ENCODE peak calls at places on chromosomes 12 and 14, in four cellular contexts. C, M, R and P are unnamed samples. For H3K36me3 and H3K27me3, the result is how much of the 10 kb centered on the place peaks cover.

GRCh38 chr14:78863143-78863542 is 693.0 kb downstream of the NRXN3 start:
- DNase-seq in C (peak), M (no peak), R (peak), P (no peak)

GRCh38 chr14:72887514-72887913 is 6.4 kb downstream of the DPF3 start:
- DNase-seq in C (no peak), M (no peak), R (no peak), P (no peak)

GRCh38 chr14:100070310-100070709 is 5.1 kb downstream of the EVL start:
- DNase-seq in C (no peak), M (no peak), R (no peak), P (no peak)

GRCh38 chr14:94038921-94039629 is 12.9 kb downstream of the OTUB2 start:
- DNase-seq in C (no peak), M (no peak), R (no peak), P (no peak)

GRCh38 chr12:97541366-97541765 is 78.8 kb downstream of the RMST start:
- DNase-seq in C (no peak), M (no peak), R (no peak), P (no peak)

GRCh38 chr14:100440207-100440631 is 117.1 kb downstream of the SLC25A47 start:
- DNase-seq in C (peak), M (peak), R (peak), P (no peak)

GRCh38 chr14:52272375-52272774 is 4.9 kb downstream of the PTGDR start:
- DNase-seq in C (peak), M (no peak), R (no peak), P (no peak)

GRCh38 chr12:121300083-121300819 is 3.7 kb upstream of the CAMKK2 start:
- DNase-seq in C (no peak), M (no peak), R (no peak), P (no peak)

GRCh38 chr14:96978525-96979272 is 181.5 kb downstream of the VRK1 start:
- DNase-seq in C (peak), M (no peak), R (no peak), P (no peak)

GRCh38 chr12:124456652-124457152 is 110.7 kb downstream of the NCOR2 start:
- DNase-seq in C (no peak), M (peak), R (no peak), P (no peak)

GRCh38 chr12:27644446-27644845 is 51.8 kb upstream of the REP15 start:
- DNase-seq in C (no peak), M (no peak), R (no peak), P (no peak)

GRCh38 chr12:94145231-94145979 is 3.0 kb upstream of the PLXNC1 start:
- DNase-seq in C (peak), M (no peak), R (no peak), P (no peak)

GRCh38 chr12:6367969-6368892 is 7.1 kb downstream of the SCNN1A start:
- DNase-seq in C (no peak), M (peak), R (no peak), P (no peak)

GRCh38 chr14:65335548-65335947 is 77.0 kb upstream of the FUT8 start:
- DNase-seq in C (no peak), M (no peak), R (no peak), P (no peak)

GRCh38 chr14:67575684-67576083 is 24.4 kb downstream of the PIGH start:
- DNase-seq in C (no peak), M (peak), R (no peak), P (no peak)
- TF ChIP-seq CTCF in C (no peak), M (no peak), R (no peak), P (no peak)

GRCh38 chr12:53186745-53187144 is 6.0 kb upstream of the CSAD start:
- DNase-seq in C (no peak), M (no peak), R (no peak), P (no peak)
- H3K36me3 ChIP-seq in C (half or more), M (half or more), R (half or more), P (under half)

DNA sequence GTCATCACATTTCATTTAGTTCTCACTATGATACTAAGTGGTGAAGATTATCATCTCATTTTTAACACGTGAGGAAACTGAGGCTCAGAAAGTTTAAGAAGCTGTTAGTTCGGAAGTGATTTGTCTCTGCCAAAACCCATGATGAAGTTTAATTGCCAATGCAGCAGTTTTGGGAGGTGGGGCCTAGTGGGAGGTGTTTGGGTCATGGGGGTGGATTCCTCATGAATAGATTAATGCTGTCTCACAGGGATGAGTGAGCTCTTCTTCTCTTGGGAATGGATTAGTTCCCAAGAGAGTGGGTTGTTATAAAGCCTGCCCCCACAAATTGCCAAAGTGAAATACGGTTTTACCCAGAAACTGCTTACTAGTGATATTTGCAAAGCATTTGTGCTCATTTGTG is 91.5 kb upstream of the IGF1 start:
- DNase-seq in C (no peak), M (no peak), R (no peak), P (no peak)
- H3K27me3 ChIP-seq in C (under half), M (under half), R (under half), P (under half)

GRCh38 chr12:58920102-58920955 is at the start of gene LRIG3:
- DNase-seq in C (peak), M (peak), R (peak), P (no peak)
- TF ChIP-seq CTCF in C (no peak), M (no peak), R (no peak), P (peak)

GRCh38 chr12:49649892-49650291 is 26.5 kb downstream of the PRPF40B start:
- DNase-seq in C (no peak), M (no peak), R (no peak), P (no peak)
- H3K36me3 ChIP-seq in C (under half), M (half or more), R (under half), P (under half)

GRCh38 chr14:28765169-28765906 is 1.2 kb upstream of the FOXG1 start:
- DNase-seq in C (no peak), M (peak), R (no peak), P (no peak)

GRCh38 chr14:28763914-28764848 is 2.4 kb upstream of the FOXG1 start:
- DNase-seq in C (no peak), M (no peak), R (no peak), P (no peak)

GRCh38 chr14:28767239-28767850 is 758 bp downstream of the FOXG1 start:
- DNase-seq in C (no peak), M (no peak), R (no peak), P (no peak)

GRCh38 chr14:28766505-28767238 is at the start of gene FOXG1:
- DNase-seq in C (peak), M (peak), R (no peak), P (no peak)

GRCh38 chr14:28765907-28766504 is 581 bp upstream of the FOXG1 start:
- DNase-seq in C (peak), M (peak), R (no peak), P (no peak)
- H3K27me3 ChIP-seq in C (half or more), M (half or more), R (under half), P (under half)

GRCh38 chr14:103623883-103624482 is 5.0 kb upstream of the KLC1 start:
- DNase-seq in C (no peak), M (peak), R (no peak), P (no peak)
- TF ChIP-seq CTCF in C (no peak), M (no peak), R (no peak), P (no peak)

GRCh38 chr12:118033902-118034301 is 17.4 kb downstream of the RFC5 start:
- DNase-seq in C (no peak), M (no peak), R (peak), P (no peak)
- H3K36me3 ChIP-seq in C (half or more), M (half or more), R (under half), P (under half)

DNA sequence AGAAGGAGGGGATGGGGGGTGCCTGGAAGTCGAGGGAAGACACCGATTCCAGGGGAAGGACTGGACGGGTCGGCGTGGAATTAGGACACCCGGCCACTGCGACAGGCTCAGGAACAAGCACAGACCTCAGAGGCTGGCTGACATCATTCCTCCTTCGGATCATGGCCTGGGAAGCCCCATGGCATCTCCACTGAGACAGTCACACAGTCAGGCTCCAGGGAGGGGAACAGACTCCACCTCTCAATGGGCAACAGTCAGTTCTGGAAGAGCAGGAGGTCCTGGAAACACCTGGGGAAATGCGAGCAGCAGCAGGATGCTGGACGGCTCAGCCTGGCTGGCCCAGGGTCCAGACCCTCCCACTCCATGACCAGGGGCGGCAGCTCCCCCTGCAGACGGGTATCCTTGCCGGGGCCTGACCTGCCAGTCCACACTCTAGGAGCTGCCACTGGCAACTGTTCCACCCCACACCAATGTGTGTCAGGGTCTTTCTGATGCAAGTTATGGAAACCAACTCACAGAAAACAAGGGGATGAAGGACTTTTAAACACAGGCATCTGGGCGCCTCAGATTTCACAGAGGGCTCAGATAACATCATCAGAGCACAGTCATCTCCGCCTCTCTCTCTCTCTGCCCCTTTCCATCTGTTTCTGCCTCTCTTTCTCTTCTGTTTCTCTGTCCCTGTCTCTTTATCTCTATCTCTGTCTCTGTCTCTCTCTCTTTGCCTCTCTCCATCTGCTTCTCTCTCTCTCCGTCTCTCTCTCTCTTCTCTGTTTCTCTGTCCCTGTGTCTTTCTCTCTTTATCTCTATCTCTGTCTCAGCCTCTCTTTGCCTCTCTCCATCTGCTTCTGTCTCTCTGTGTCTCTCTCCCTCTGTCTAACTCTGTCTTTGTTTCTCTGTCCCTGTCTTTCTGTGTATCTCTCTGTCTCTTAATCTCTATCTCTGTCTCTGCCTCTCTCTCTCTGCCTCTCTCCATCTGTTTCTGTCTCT is 67.6 kb upstream of the FBRSL1 start:
- DNase-seq in C (no peak), M (no peak), R (no peak), P (no peak)
- H3K27me3 ChIP-seq in C (half or more), M (under half), R (half or more), P (under half)